ENCODE peak calls at places on chromosomes 13 and 19, in eight cellular contexts. V, L, S, P, I, A, E and C are unnamed samples.

GRCh38 chr13:23901365-23901764 is 4.1 kb upstream of the C1QTNF9B start:
- DNase-seq in V (no peak), L (no peak), S (no peak), P (peak), I (peak), A (no peak), E (no peak), C (peak)

GRCh38 chr13:37475966-37476365 is 122.6 kb downstream of the POSTN start:
- DNase-seq in V (no peak), L (no peak), S (no peak), P (no peak), I (no peak), A (no peak), E (no peak), C (peak)

GRCh38 chr19:52138614-52139290 is 986 bp downstream of the ZNF616 start:
- DNase-seq in V (peak), L (peak), S (peak), P (peak), I (no peak), A (peak), E (no peak), C (peak)

GRCh38 chr13:24148414-24149305 is 11.9 kb upstream of the SPATA13 start:
- DNase-seq in V (no peak), L (no peak), S (no peak), P (no peak), I (peak), A (peak), E (no peak), C (peak)

GRCh38 chr19:51971624-51972023 is 15.0 kb downstream of the ZNF350 start:
- DNase-seq in V (no peak), L (no peak), S (no peak), P (no peak), I (peak), A (peak), E (no peak), C (no peak)

GRCh38 chr19:45499196-45500180 is 1.2 kb downstream of the PPM1N start:
- DNase-seq in V (peak), L (no peak), S (peak), P (peak), I (no peak), A (no peak), E (peak), C (peak)

GRCh38 chr19:32532233-32532632 is 48.8 kb upstream of the PDCD5 start:
- DNase-seq in V (no peak), L (no peak), S (no peak), P (no peak), I (no peak), A (no peak), E (no peak), C (no peak)

GRCh38 chr13:24648271-24648670 is 31.9 kb upstream of the ATP12A start:
- DNase-seq in V (no peak), L (no peak), S (no peak), P (no peak), I (no peak), A (no peak), E (no peak), C (no peak)

GRCh38 chr19:29247051-29247450 is 34.1 kb upstream of the UQCRFS1 start:
- DNase-seq in V (no peak), L (no peak), S (no peak), P (no peak), I (no peak), A (no peak), E (no peak), C (no peak)

GRCh38 chr13:31945202-31945978 is 86.2 kb upstream of the FRY start:
- DNase-seq in V (no peak), L (no peak), S (no peak), P (no peak), I (peak), A (peak), E (no peak), C (peak)